ENCODE peak calls at places on chromosomes 4 and X, in six cellular contexts. O is neural progenitor cell, M is IMR-90, Q is PC-3, D is astrocyte, U is NT2/D1. W is an unnamed sample. For H3K9me3 and H3K4me1, the result is how much of the 10 kb centered on the place peaks cover.

GRCh38 chr4:109395694-109396093 is 37.9 kb upstream of the SEC24B start:
- DNase-seq in D (no peak), Q (no peak), O (peak), U (no peak), M (no peak), W (peak)

GRCh38 chr4:16643852-16644251 is 254.6 kb downstream of the LDB2 start:
- DNase-seq in Q (no peak), O (no peak), M (no peak), U (no peak), D (no peak), W (no peak)

GRCh38 chr4:110527156-110527555 is 51.2 kb downstream of the ENPEP start:
- DNase-seq in Q (no peak), D (no peak), U (no peak), M (no peak), O (no peak), W (no peak)

GRCh38 chr4:52836653-52837052 is 25.5 kb upstream of the RASL11B start:
- DNase-seq in D (no peak), O (no peak), Q (no peak), U (no peak), M (no peak), W (no peak)

GRCh38 chr4:119493419-119493818 is 135.2 kb downstream of the PDE5A start:
- DNase-seq in U (no peak), M (no peak), O (no peak), D (no peak), Q (peak), W (no peak)

GRCh38 chr4:53233396-53233795 is 132.5 kb downstream of the SCFD2 start:
- DNase-seq in M (peak), Q (no peak), O (no peak), U (no peak), D (peak), W (no peak)

GRCh38 chr4:185358514-185359433 is 37.0 kb downstream of the LRP2BP start:
- DNase-seq in Q (peak), M (peak), U (no peak), O (no peak), D (peak), W (no peak)

GRCh38 chrX:136662976-136663375 is 15.0 kb downstream of the CD40LG start:
- DNase-seq in M (no peak), O (no peak), U (no peak), Q (no peak), D (no peak), W (no peak)

GRCh38 chr4:97950836-97951235 is 192.4 kb downstream of the STPG2 start:
- DNase-seq in M (no peak), D (no peak), Q (peak), U (no peak), O (no peak), W (no peak)

GRCh38 chr4:74464291-74464690 is 19.4 kb downstream of the AREG start:
- DNase-seq in O (no peak), Q (no peak), M (no peak), D (no peak), U (no peak), W (no peak)

GRCh38 chr4:167028976-167029375 is 205.3 kb downstream of the SPOCK3 start:
- DNase-seq in O (no peak), M (no peak), Q (no peak), D (no peak), U (no peak), W (no peak)

GRCh38 chrX:17706676-17707075 is 30.6 kb upstream of the SCML1 start:
- DNase-seq in O (no peak), M (peak), Q (peak), U (no peak), D (peak), W (no peak)

GRCh38 chr4:8835521-8836365 is 35.9 kb downstream of the HMX1 start:
- DNase-seq in D (no peak), U (no peak), Q (no peak), O (no peak), M (no peak), W (peak)

GRCh38 chr4:55475394-55476243 is 71.1 kb downstream of the CLOCK start:
- DNase-seq in D (peak), M (peak), Q (peak), U (no peak), O (no peak), W (no peak)

GRCh38 chr4:114312349-114312748 is 286.3 kb upstream of the UGT8 start:
- DNase-seq in U (no peak), D (no peak), Q (no peak), O (peak), M (no peak), W (no peak)

GRCh38 chrX:69312141-69312670 is 147.0 kb upstream of the PJA1 start:
- DNase-seq in O (no peak), D (no peak), Q (no peak), U (no peak), M (no peak), W (no peak)

DNA sequence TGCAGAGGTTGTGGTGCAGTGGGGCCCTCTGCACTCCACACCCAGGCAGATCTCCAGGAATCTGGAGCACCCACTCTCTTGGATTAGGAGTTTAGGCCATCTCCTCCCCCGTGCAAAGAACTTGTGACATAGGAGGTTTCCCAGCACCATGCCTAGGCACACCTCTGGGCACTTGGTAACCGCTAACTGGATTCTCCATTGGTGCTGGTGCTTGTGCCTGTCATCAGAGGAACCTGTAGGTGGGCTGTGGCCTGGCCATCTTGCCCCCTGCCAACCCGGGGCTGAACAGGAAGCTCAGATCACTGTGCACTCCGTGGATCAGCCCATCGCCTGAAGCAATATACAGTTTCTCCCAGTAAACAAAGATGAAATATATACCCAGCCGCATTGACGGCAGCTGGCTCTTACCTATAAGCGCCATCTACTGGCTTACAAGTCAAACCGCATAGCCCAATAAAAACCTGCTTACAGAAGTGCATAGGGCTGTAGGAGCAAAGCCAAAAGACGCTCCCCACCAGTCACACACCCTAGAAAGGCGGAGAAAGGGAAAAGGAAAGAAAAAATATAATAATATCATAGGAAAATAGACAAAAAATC is 19.1 kb upstream of the TEX13B start:
- DNase-seq in Q (peak), D (peak), U (no peak), O (peak), M (peak), W (peak)
- H3K9me3 ChIP-seq in Q (under half), D (under half), U (under half), O (under half), M (under half), W (under half)

DNA sequence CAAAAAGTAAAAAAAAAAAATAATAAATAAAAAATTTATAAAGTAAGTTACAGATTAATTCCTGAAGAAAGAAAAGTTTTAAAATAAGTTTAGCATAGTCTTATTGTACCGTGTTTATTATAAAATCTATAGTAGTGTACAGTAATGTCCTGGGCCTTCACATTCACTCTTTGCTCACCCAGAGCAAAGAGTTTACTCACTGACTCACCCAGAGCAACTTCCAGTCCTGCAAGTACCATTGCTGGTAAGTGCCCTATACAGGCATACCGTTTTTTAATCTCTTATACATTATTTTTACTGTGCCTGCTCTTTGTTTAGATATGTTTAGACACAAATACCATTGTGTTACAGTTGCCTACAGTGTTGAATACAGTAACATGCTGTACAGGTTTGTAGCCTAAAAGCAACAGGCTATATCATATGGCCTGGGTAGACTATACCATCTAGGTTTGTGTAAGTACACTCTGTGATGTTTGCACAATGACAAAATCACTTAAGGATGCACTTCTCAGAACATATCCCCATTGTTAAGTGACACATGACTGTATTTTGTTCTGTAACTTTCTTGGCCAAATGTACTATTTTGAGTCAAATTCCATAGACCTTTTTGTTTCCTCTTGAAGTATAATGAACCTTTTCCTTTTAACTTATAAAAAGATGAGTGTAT is 199.0 kb upstream of the NUDT6 start:
- DNase-seq in O (no peak), M (peak), Q (peak), D (peak), U (no peak), W (no peak)
- H3K4me1 ChIP-seq in O (under half), M (under half), Q (under half), D (under half), U (under half), W (under half)

GRCh38 chrX:53036149-53036548 is 12.4 kb upstream of the GPR173 start:
- DNase-seq in U (no peak), M (no peak), D (no peak), O (no peak), Q (no peak), W (no peak)
- H3K9ac ChIP-seq in U (no peak), M (no peak), D (no peak), O (no peak), Q (no peak), W (no peak)

GRCh38 chr4:163269874-163270273 is 62.5 kb downstream of the NPY1R start:
- DNase-seq in O (peak), M (no peak), D (no peak), Q (no peak), U (no peak), W (peak)

GRCh38 chr4:163263601-163264000 is 68.8 kb downstream of the NPY1R start:
- DNase-seq in Q (no peak), O (peak), U (no peak), D (no peak), M (no peak), W (no peak)

GRCh38 chr4:163269156-163269555 is 63.2 kb downstream of the NPY1R start:
- DNase-seq in Q (no peak), D (no peak), M (no peak), U (no peak), O (no peak), W (no peak)

GRCh38 chr4:163264934-163265333 is 67.5 kb downstream of the NPY1R start:
- DNase-seq in Q (no peak), D (no peak), U (no peak), O (no peak), M (no peak), W (no peak)
- H3K9me3 ChIP-seq in Q (under half), D (under half), U (under half), O (under half), M (under half), W (under half)

DNA sequence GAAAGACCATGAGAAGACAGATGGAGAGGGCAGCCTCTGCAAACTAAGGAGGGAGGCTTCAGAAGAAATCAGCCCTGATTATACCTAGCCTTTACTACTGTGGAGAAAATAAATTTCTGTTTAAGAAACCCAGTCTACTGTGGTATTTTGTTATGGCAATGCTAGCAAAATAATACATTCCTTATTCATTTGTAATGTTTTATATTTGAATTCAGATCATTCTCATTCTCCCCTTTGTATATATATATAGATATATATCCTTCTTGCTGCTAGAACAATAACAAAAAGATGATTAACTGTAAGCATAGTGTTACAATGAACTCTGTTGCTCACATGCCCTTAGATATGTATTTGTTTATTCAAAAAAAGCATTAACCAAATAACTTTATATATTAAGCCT is 22.5 kb downstream of the DMD start:
- DNase-seq in Q (no peak), O (no peak), D (no peak), U (no peak), M (peak), W (no peak)
- H3K4me1 ChIP-seq in Q (under half), O (under half), D (under half), U (under half), M (under half), W (under half)

DNA sequence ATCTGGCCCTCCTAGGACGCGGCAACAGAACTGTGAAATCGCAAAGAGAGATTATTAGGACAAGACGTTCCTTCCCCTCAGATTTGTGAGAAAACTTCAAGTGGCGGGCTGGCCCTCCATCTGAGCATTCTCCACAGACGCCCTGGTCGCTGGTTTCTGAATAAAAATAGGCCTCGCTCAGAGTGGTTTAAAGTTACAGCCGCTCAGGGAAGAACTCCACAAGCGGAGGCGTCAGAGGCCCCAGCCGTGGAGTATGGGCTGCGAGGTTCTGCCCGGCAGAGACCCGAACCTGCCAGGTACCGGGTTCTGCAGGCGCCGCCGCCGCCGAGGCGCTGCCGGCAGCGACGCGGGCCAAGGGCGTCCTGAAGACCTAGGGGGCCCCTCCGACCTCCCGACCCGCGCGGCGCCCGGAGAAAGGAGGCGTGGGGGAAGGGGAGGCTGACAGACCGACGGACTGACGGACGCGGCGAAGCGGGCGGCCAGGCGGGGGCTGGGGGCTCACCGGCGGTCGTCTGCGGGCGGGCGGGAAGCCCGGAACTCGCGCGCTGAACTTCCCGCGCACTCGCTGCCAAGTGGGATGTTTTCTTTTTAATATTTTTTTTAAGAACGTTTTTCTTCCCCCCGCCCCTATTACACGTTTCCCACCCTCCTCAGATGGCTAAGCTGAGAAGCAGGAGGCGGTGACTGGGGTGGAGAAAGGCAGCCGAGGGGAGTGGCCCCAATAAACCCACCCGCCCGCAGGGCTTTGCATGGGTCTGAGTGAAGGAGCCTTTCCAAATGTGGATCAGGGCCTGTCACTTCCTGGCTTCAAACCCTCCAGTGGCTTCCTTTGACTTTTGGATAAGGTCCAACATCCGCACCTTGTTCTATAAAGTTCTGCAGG is at the start of gene PABPC4L:
- DNase-seq in M (peak), O (peak), D (peak), Q (peak), U (no peak), W (peak)
- H3K9ac ChIP-seq in M (peak), O (no peak), D (peak), Q (peak), U (no peak), W (peak)

GRCh38 chr4:157792716-157793115 is 380.1 kb downstream of the GASK1B start:
- DNase-seq in Q (no peak), D (peak), M (no peak), O (no peak), U (no peak), W (no peak)
- H3K9me3 ChIP-seq in Q (under half), D (under half), M (under half), O (under half), U (under half), W (under half)

GRCh38 chrX:147351644-147352043 is 537.1 kb upstream of the CXorf51A start:
- DNase-seq in Q (no peak), M (no peak), D (no peak), O (no peak), U (no peak), W (no peak)
- H3K4me1 ChIP-seq in Q (under half), M (under half), D (under half), O (under half), U (under half), W (under half)

GRCh38 chr4:67909910-67910905 is 26.4 kb upstream of the TMPRSS11D start:
- DNase-seq in Q (peak), U (no peak), D (no peak), M (peak), O (no peak), W (no peak)
- H3K9ac ChIP-seq in Q (no peak), U (no peak), D (no peak), M (no peak), O (no peak), W (no peak)